ENCODE peak calls at places on chromosomes 13 and 19, in seven cellular contexts. One of them, this sample, is unnamed.

GRCh38 chr19:39704181-39705044 is at the start of gene LGALS14:
- DNase-seq in dorsolateral prefrontal cortex: no peak
- DNase-seq in suprapubic skin: no peak
- DNase-seq in osteoblast: no peak
- DNase-seq in choroid plexus epithelial cell: no peak
- DNase-seq in astrocyte of the cerebellum: no peak
- DNase-seq in cardiac muscle cell: no peak
- DNase-seq in this sample: no peak

GRCh38 chr13:78638216-78638615 is 20.7 kb downstream of the OBI1 start:
- DNase-seq in dorsolateral prefrontal cortex: no peak
- DNase-seq in suprapubic skin: no peak
- DNase-seq in osteoblast: no peak
- DNase-seq in cardiac muscle cell: no peak
- DNase-seq in astrocyte of the cerebellum: no peak
- DNase-seq in choroid plexus epithelial cell: no peak
- DNase-seq in this sample: no peak

GRCh38 chr19:57566396-57567256 is 7.0 kb upstream of the ZNF550 start:
- DNase-seq in osteoblast: no peak
- DNase-seq in suprapubic skin: no peak
- DNase-seq in choroid plexus epithelial cell: peak
- DNase-seq in astrocyte of the cerebellum: peak
- DNase-seq in dorsolateral prefrontal cortex: no peak
- DNase-seq in cardiac muscle cell: peak
- DNase-seq in this sample: no peak

GRCh38 chr13:32016631-32017030 is 14.9 kb upstream of the FRY start:
- DNase-seq in choroid plexus epithelial cell: no peak
- DNase-seq in suprapubic skin: no peak
- DNase-seq in cardiac muscle cell: no peak
- DNase-seq in astrocyte of the cerebellum: no peak
- DNase-seq in dorsolateral prefrontal cortex: no peak
- DNase-seq in osteoblast: peak
- DNase-seq in this sample: no peak

GRCh38 chr13:74574964-74575728 is 440.9 kb upstream of the KLF12 start:
- DNase-seq in osteoblast: peak
- DNase-seq in cardiac muscle cell: peak
- DNase-seq in astrocyte of the cerebellum: no peak
- DNase-seq in suprapubic skin: no peak
- DNase-seq in choroid plexus epithelial cell: no peak
- DNase-seq in dorsolateral prefrontal cortex: no peak
- DNase-seq in this sample: no peak

GRCh38 chr19:52987221-52987620 is 24.5 kb upstream of the ZNF816 start:
- DNase-seq in astrocyte of the cerebellum: no peak
- DNase-seq in cardiac muscle cell: no peak
- DNase-seq in suprapubic skin: no peak
- DNase-seq in dorsolateral prefrontal cortex: peak
- DNase-seq in osteoblast: no peak
- DNase-seq in choroid plexus epithelial cell: no peak
- DNase-seq in this sample: no peak

GRCh38 chr19:16928351-16928750 is 39.6 kb downstream of the F2RL3 start:
- DNase-seq in suprapubic skin: no peak
- DNase-seq in dorsolateral prefrontal cortex: no peak
- DNase-seq in choroid plexus epithelial cell: no peak
- DNase-seq in astrocyte of the cerebellum: no peak
- DNase-seq in osteoblast: no peak
- DNase-seq in cardiac muscle cell: no peak
- DNase-seq in this sample: no peak

GRCh38 chr13:51645154-51645650 is 60.9 kb downstream of the WDFY2 start:
- DNase-seq in dorsolateral prefrontal cortex: no peak
- DNase-seq in choroid plexus epithelial cell: peak
- DNase-seq in suprapubic skin: no peak
- DNase-seq in cardiac muscle cell: peak
- DNase-seq in osteoblast: peak
- DNase-seq in astrocyte of the cerebellum: peak
- DNase-seq in this sample: peak

GRCh38 chr13:110860986-110861385 is 53.9 kb downstream of the ANKRD10 start:
- DNase-seq in suprapubic skin: no peak
- DNase-seq in osteoblast: no peak
- DNase-seq in cardiac muscle cell: no peak
- DNase-seq in choroid plexus epithelial cell: no peak
- DNase-seq in astrocyte of the cerebellum: no peak
- DNase-seq in dorsolateral prefrontal cortex: no peak
- DNase-seq in this sample: no peak

GRCh38 chr13:27583645-27584044 is 36.7 kb downstream of the LNX2 start:
- DNase-seq in dorsolateral prefrontal cortex: no peak
- DNase-seq in suprapubic skin: no peak
- DNase-seq in osteoblast: peak
- DNase-seq in astrocyte of the cerebellum: no peak
- DNase-seq in choroid plexus epithelial cell: peak
- DNase-seq in cardiac muscle cell: peak
- DNase-seq in this sample: no peak

GRCh38 chr13:43663474-43664090 is 123.2 kb downstream of the ENOX1 start:
- DNase-seq in cardiac muscle cell: peak
- DNase-seq in astrocyte of the cerebellum: peak
- DNase-seq in choroid plexus epithelial cell: peak
- DNase-seq in suprapubic skin: no peak
- DNase-seq in osteoblast: no peak
- DNase-seq in dorsolateral prefrontal cortex: no peak
- DNase-seq in this sample: no peak

GRCh38 chr19:30649934-30650614 is 277.9 kb downstream of the ZNF536 start:
- DNase-seq in astrocyte of the cerebellum: peak
- DNase-seq in choroid plexus epithelial cell: peak
- DNase-seq in osteoblast: no peak
- DNase-seq in dorsolateral prefrontal cortex: peak
- DNase-seq in suprapubic skin: no peak
- DNase-seq in cardiac muscle cell: peak
- DNase-seq in this sample: no peak

GRCh38 chr13:28636677-28637317 is 22.1 kb upstream of the POMP start:
- DNase-seq in cardiac muscle cell: peak
- DNase-seq in suprapubic skin: no peak
- DNase-seq in choroid plexus epithelial cell: peak
- DNase-seq in dorsolateral prefrontal cortex: peak
- DNase-seq in osteoblast: peak
- DNase-seq in astrocyte of the cerebellum: peak
- DNase-seq in this sample: no peak

GRCh38 chr19:55118401-55118991 is 1.1 kb upstream of the PPP1R12C start:
- DNase-seq in choroid plexus epithelial cell: peak
- DNase-seq in suprapubic skin: no peak
- DNase-seq in astrocyte of the cerebellum: no peak
- DNase-seq in cardiac muscle cell: peak
- DNase-seq in dorsolateral prefrontal cortex: peak
- DNase-seq in osteoblast: peak
- DNase-seq in this sample: no peak

GRCh38 chr13:46609726-46610125 is 56.8 kb downstream of the LRCH1 start:
- DNase-seq in cardiac muscle cell: no peak
- DNase-seq in dorsolateral prefrontal cortex: no peak
- DNase-seq in suprapubic skin: no peak
- DNase-seq in astrocyte of the cerebellum: no peak
- DNase-seq in choroid plexus epithelial cell: no peak
- DNase-seq in osteoblast: no peak
- DNase-seq in this sample: no peak

GRCh38 chr13:99119686-99120085 is 81.0 kb upstream of the UBAC2 start:
- DNase-seq in astrocyte of the cerebellum: no peak
- DNase-seq in suprapubic skin: no peak
- DNase-seq in osteoblast: no peak
- DNase-seq in cardiac muscle cell: no peak
- DNase-seq in choroid plexus epithelial cell: no peak
- DNase-seq in dorsolateral prefrontal cortex: no peak
- DNase-seq in this sample: no peak

DNA sequence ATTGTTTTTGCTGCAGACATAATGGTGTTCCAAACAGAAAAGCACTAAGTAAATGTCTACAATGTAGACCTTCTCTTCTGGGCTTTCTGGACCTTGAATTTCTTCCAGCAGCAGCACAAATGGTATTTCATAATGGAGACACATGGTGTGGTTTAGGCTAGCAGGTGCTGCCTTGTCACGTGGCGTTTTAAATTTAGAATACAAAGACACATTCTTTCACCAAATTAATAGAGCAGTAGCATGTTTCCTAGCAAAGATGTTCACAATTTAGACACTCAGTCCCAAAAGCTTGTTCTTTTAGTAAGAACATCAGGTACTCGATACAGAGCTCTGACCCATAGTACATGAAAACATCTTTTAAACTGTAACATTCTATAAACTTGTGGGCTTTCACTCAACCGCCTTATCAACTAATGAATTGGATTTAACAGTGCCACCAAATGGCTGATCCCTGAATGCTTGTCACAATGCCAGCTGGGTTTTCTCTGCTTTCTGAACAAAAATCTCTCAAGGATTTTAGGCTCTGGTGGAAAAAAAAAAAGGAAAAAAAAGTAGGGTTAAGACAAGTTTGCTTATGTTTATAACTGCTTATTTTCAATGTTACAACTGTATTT is 290.1 kb downstream of the DCLK1 start:
- DNase-seq in suprapubic skin: no peak
- DNase-seq in astrocyte of the cerebellum: no peak
- DNase-seq in dorsolateral prefrontal cortex: peak
- DNase-seq in cardiac muscle cell: no peak
- DNase-seq in osteoblast: no peak
- DNase-seq in choroid plexus epithelial cell: no peak
- DNase-seq in this sample: no peak
- TF ChIP-seq CTCF in suprapubic skin: no peak
- TF ChIP-seq CTCF in astrocyte of the cerebellum: no peak
- TF ChIP-seq CTCF in dorsolateral prefrontal cortex: peak
- TF ChIP-seq CTCF in cardiac muscle cell: no peak
- TF ChIP-seq CTCF in osteoblast: no peak
- TF ChIP-seq CTCF in choroid plexus epithelial cell: no peak
- TF ChIP-seq CTCF in this sample: no peak

GRCh38 chr19:42323473-42323851 is 2.0 kb upstream of the MEGF8 start:
- DNase-seq in dorsolateral prefrontal cortex: no peak
- DNase-seq in astrocyte of the cerebellum: no peak
- DNase-seq in osteoblast: peak
- DNase-seq in suprapubic skin: no peak
- DNase-seq in cardiac muscle cell: no peak
- DNase-seq in choroid plexus epithelial cell: no peak
- DNase-seq in this sample: no peak
- H3K4me3 ChIP-seq in dorsolateral prefrontal cortex: no peak
- H3K4me3 ChIP-seq in astrocyte of the cerebellum: no peak
- H3K4me3 ChIP-seq in osteoblast: no peak
- H3K4me3 ChIP-seq in suprapubic skin: peak
- H3K4me3 ChIP-seq in cardiac muscle cell: no peak
- H3K4me3 ChIP-seq in choroid plexus epithelial cell: no peak
- H3K4me3 ChIP-seq in this sample: no peak

GRCh38 chr13:59364508-59365187 is 799.1 kb downstream of the DIAPH3 start:
- DNase-seq in suprapubic skin: no peak
- DNase-seq in cardiac muscle cell: peak
- DNase-seq in osteoblast: no peak
- DNase-seq in dorsolateral prefrontal cortex: no peak
- DNase-seq in astrocyte of the cerebellum: no peak
- DNase-seq in choroid plexus epithelial cell: no peak
- DNase-seq in this sample: no peak
- TF ChIP-seq CTCF in suprapubic skin: no peak
- TF ChIP-seq CTCF in cardiac muscle cell: no peak
- TF ChIP-seq CTCF in osteoblast: no peak
- TF ChIP-seq CTCF in dorsolateral prefrontal cortex: no peak
- TF ChIP-seq CTCF in astrocyte of the cerebellum: no peak
- TF ChIP-seq CTCF in choroid plexus epithelial cell: no peak
- TF ChIP-seq CTCF in this sample: no peak

GRCh38 chr19:1811472-1811894 is 593 bp downstream of the ATP8B3 start:
- DNase-seq in dorsolateral prefrontal cortex: no peak
- DNase-seq in osteoblast: peak
- DNase-seq in suprapubic skin: peak
- DNase-seq in choroid plexus epithelial cell: peak
- DNase-seq in astrocyte of the cerebellum: no peak
- DNase-seq in cardiac muscle cell: peak
- DNase-seq in this sample: no peak
- H3K4me3 ChIP-seq in dorsolateral prefrontal cortex: peak
- H3K4me3 ChIP-seq in osteoblast: peak
- H3K4me3 ChIP-seq in suprapubic skin: peak
- H3K4me3 ChIP-seq in choroid plexus epithelial cell: peak
- H3K4me3 ChIP-seq in astrocyte of the cerebellum: peak
- H3K4me3 ChIP-seq in cardiac muscle cell: peak
- H3K4me3 ChIP-seq in this sample: peak

GRCh38 chr13:84455143-84455905 is 573.0 kb upstream of the SLITRK1 start:
- DNase-seq in astrocyte of the cerebellum: no peak
- DNase-seq in choroid plexus epithelial cell: no peak
- DNase-seq in osteoblast: no peak
- DNase-seq in suprapubic skin: no peak
- DNase-seq in dorsolateral prefrontal cortex: no peak
- DNase-seq in cardiac muscle cell: no peak
- DNase-seq in this sample: no peak
- TF ChIP-seq CTCF in astrocyte of the cerebellum: no peak
- TF ChIP-seq CTCF in choroid plexus epithelial cell: peak
- TF ChIP-seq CTCF in osteoblast: peak
- TF ChIP-seq CTCF in suprapubic skin: no peak
- TF ChIP-seq CTCF in dorsolateral prefrontal cortex: no peak
- TF ChIP-seq CTCF in cardiac muscle cell: peak
- TF ChIP-seq CTCF in this sample: no peak

GRCh38 chr19:3079578-3079977 is 14.6 kb upstream of the GNA11 start:
- DNase-seq in astrocyte of the cerebellum: no peak
- DNase-seq in cardiac muscle cell: no peak
- DNase-seq in dorsolateral prefrontal cortex: no peak
- DNase-seq in choroid plexus epithelial cell: no peak
- DNase-seq in osteoblast: no peak
- DNase-seq in suprapubic skin: no peak
- DNase-seq in this sample: no peak

GRCh38 chr19:3073159-3073563 is 10.9 kb upstream of the TLE5 start:
- DNase-seq in osteoblast: peak
- DNase-seq in cardiac muscle cell: peak
- DNase-seq in dorsolateral prefrontal cortex: no peak
- DNase-seq in choroid plexus epithelial cell: peak
- DNase-seq in astrocyte of the cerebellum: peak
- DNase-seq in suprapubic skin: no peak
- DNase-seq in this sample: no peak

GRCh38 chr19:3071764-3072163 is 9.5 kb upstream of the TLE5 start:
- DNase-seq in astrocyte of the cerebellum: no peak
- DNase-seq in dorsolateral prefrontal cortex: no peak
- DNase-seq in osteoblast: peak
- DNase-seq in choroid plexus epithelial cell: no peak
- DNase-seq in cardiac muscle cell: no peak
- DNase-seq in suprapubic skin: no peak
- DNase-seq in this sample: no peak

GRCh38 chr19:3073931-3074595 is 11.8 kb upstream of the TLE5 start:
- DNase-seq in osteoblast: peak
- DNase-seq in suprapubic skin: no peak
- DNase-seq in cardiac muscle cell: peak
- DNase-seq in astrocyte of the cerebellum: no peak
- DNase-seq in dorsolateral prefrontal cortex: no peak
- DNase-seq in choroid plexus epithelial cell: peak
- DNase-seq in this sample: no peak

DNA sequence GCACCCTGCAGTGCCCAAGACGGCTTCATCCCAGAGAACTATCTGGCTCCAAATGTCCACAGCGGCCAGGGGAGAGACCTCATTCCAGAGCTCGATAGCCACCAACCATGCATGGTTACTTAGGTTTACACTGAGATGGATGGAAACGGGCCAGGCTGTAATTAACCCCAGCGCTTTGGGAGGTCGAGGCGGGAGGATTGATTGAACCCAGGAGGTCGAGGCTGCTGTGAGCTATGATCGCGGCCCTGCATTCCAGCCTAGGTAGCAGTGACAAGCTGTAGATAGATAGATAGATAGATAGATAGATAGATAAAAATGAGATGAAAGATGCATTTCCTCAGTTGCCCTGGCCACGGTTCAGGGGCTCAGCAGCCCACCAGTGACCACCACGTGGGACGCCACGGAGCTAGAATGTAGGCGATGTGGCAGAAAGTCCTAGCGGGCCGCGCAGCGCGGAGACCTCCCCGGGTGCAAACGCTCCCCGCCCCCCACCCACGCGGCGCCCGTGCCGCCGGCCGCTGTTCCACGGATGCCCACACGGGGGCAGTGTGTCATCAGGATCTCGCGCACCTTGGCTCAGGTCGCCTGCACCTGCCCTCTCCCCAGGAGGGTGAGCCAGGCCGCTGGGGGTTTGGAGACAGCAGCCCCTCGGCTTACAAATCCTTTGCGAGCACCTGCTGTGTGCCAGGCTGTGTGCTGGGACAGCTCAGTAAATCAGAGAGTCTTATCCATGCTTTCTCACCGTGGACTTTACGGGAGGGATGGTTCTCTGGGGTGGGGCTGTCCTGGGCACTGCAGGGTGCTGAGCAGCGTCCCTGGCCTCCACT is 13.5 kb upstream of the TLE5 start:
- DNase-seq in osteoblast: peak
- DNase-seq in astrocyte of the cerebellum: no peak
- DNase-seq in suprapubic skin: no peak
- DNase-seq in choroid plexus epithelial cell: no peak
- DNase-seq in dorsolateral prefrontal cortex: no peak
- DNase-seq in cardiac muscle cell: peak
- DNase-seq in this sample: no peak
- H3K4me3 ChIP-seq in osteoblast: peak
- H3K4me3 ChIP-seq in astrocyte of the cerebellum: peak
- H3K4me3 ChIP-seq in suprapubic skin: peak
- H3K4me3 ChIP-seq in choroid plexus epithelial cell: peak
- H3K4me3 ChIP-seq in dorsolateral prefrontal cortex: peak
- H3K4me3 ChIP-seq in cardiac muscle cell: no peak
- H3K4me3 ChIP-seq in this sample: peak